ENCODE peak calls at places on chromosomes 1 and 21, in six cellular contexts. O is GM23338; B is AG04450; R is hepatocyte; V is CD8-positive, alpha-beta memory T cell; J is CD8-positive, alpha-beta T cell. A is an unnamed sample.

GRCh38 chr1:229027622-229028182 is 243.2 kb upstream of the RAB4A start:
- DNase-seq in V (no peak), J (no peak), O (peak), R (peak), B (no peak), A (no peak)

GRCh38 chr1:231626951-231627614 is 493 bp downstream of the DISC1 start:
- DNase-seq in R (peak), V (peak), J (peak), B (no peak), O (peak), A (peak)

GRCh38 chr1:32094721-32095521 is 12.9 kb upstream of the KPNA6 start:
- DNase-seq in O (no peak), V (no peak), R (peak), J (no peak), B (no peak), A (no peak)

GRCh38 chr1:81682490-81682889 is 118.2 kb upstream of the ADGRL2 start:
- DNase-seq in V (no peak), O (peak), B (no peak), J (no peak), R (no peak), A (no peak)

GRCh38 chr1:219189021-219189824 is 15.5 kb downstream of the LYPLAL1 start:
- DNase-seq in J (no peak), O (no peak), R (no peak), B (peak), V (no peak), A (no peak)

GRCh38 chr1:60679524-60679923 is 402.8 kb upstream of the NFIA start:
- DNase-seq in V (no peak), J (no peak), R (no peak), O (peak), B (no peak), A (no peak)

GRCh38 chr1:225998560-225999226 is 450 bp downstream of the SDE2 start:
- DNase-seq in O (no peak), J (no peak), B (no peak), R (peak), V (no peak), A (no peak)

GRCh38 chr1:46180082-46180616 is 3.9 kb upstream of the P3R3URF start:
- DNase-seq in R (peak), V (peak), B (no peak), O (peak), J (no peak), A (no peak)

GRCh38 chr1:241976264-241976663 is 18.7 kb downstream of the BECN2 start:
- DNase-seq in O (no peak), J (no peak), R (no peak), V (no peak), B (no peak), A (no peak)

GRCh38 chr1:235749755-235750300 is 100.2 kb upstream of the GNG4 start:
- DNase-seq in J (no peak), V (no peak), O (no peak), B (no peak), R (peak), A (no peak)

GRCh38 chr21:36892201-36892600 is 74.3 kb downstream of the HLCS start:
- DNase-seq in O (no peak), V (no peak), B (no peak), R (no peak), J (no peak), A (no peak)

GRCh38 chr1:226438007-226438406 is 30.1 kb upstream of the PARP1 start:
- DNase-seq in B (no peak), O (peak), R (no peak), V (no peak), J (no peak), A (no peak)

GRCh38 chr1:10489291-10490055 is 14.7 kb downstream of the PEX14 start:
- DNase-seq in O (no peak), R (no peak), V (no peak), J (no peak), B (no peak), A (no peak)

GRCh38 chr1:64092851-64093371 is 110.5 kb upstream of the UBE2U start:
- DNase-seq in V (no peak), J (no peak), R (no peak), O (no peak), B (no peak), A (no peak)

GRCh38 chr1:81838600-81839218 is 38.0 kb downstream of the ADGRL2 start:
- DNase-seq in B (no peak), O (no peak), R (no peak), J (no peak), V (no peak), A (no peak)

GRCh38 chr1:32967863-32968571 is 3.4 kb upstream of the RNF19B start:
- DNase-seq in O (no peak), B (no peak), J (no peak), R (no peak), V (no peak), A (no peak)

GRCh38 chr1:243596441-243597183 is 253.4 kb downstream of the AKT3 start:
- DNase-seq in O (no peak), J (no peak), V (peak), R (no peak), B (peak), A (no peak)

GRCh38 chr1:231317306-231318014 is 20.2 kb downstream of the EXOC8 start:
- DNase-seq in J (no peak), B (no peak), V (no peak), R (no peak), O (peak), A (no peak)

GRCh38 chr1:197774691-197775281 is 494 bp downstream of the DENND1B start:
- DNase-seq in O (peak), R (peak), B (no peak), J (peak), V (peak), A (peak)

GRCh38 chr1:58783090-58783992 is 506 bp downstream of the JUN start:
- DNase-seq in R (peak), J (peak), V (peak), B (no peak), O (peak), A (peak)

GRCh38 chr21:16535100-16535418 is 805.3 kb downstream of the USP25 start:
- DNase-seq in J (no peak), V (no peak), R (no peak), B (peak), O (no peak), A (no peak)

GRCh38 chr21:14318598-14318997 is 64.3 kb downstream of the HSPA13 start:
- DNase-seq in B (no peak), O (no peak), J (no peak), R (no peak), V (no peak), A (no peak)

GRCh38 chr21:16678479-16678878 is 834.4 kb upstream of the CXADR start:
- DNase-seq in V (no peak), J (no peak), O (no peak), R (no peak), B (no peak), A (no peak)

GRCh38 chr1:42211224-42211623 is 46.7 kb upstream of the GUCA2A start:
- DNase-seq in V (no peak), R (no peak), O (no peak), J (no peak), B (no peak), A (no peak)

GRCh38 chr1:25813071-25813733 is 6.6 kb upstream of the MTFR1L start:
- DNase-seq in V (no peak), R (no peak), B (no peak), J (no peak), O (no peak), A (no peak)

GRCh38 chr1:159991513-159991912 is 37.5 kb upstream of the SLAMF9 start:
- DNase-seq in R (peak), B (no peak), J (no peak), O (peak), V (no peak), A (no peak)

GRCh38 chr1:162663086-162663485 is 30.8 kb downstream of the DDR2 start:
- DNase-seq in R (no peak), B (no peak), V (no peak), J (no peak), O (no peak), A (no peak)

GRCh38 chr1:232149302-232150201 is 480.4 kb downstream of the SIPA1L2 start:
- DNase-seq in J (no peak), R (no peak), B (peak), O (no peak), V (no peak), A (no peak)

GRCh38 chr1:46809904-46810303 is 11.1 kb downstream of the CYP4B1 start:
- DNase-seq in B (no peak), R (no peak), J (no peak), V (no peak), O (no peak), A (no peak)

GRCh38 chr1:109171646-109172045 is 42.1 kb upstream of the SARS1 start:
- DNase-seq in R (no peak), B (no peak), J (no peak), O (no peak), V (no peak), A (no peak)

GRCh38 chr1:93635614-93636543 is 45.8 kb downstream of the BCAR3 start:
- DNase-seq in V (no peak), J (no peak), O (peak), R (no peak), B (no peak), A (no peak)

GRCh38 chr1:94988356-94988755 is 61.4 kb upstream of the CNN3 start:
- DNase-seq in O (no peak), R (no peak), V (no peak), J (no peak), B (no peak), A (no peak)

GRCh38 chr1:2627746-2628145 is 5.1 kb downstream of the MMEL1 start:
- DNase-seq in R (no peak), B (no peak), J (no peak), V (no peak), O (no peak), A (no peak)

GRCh38 chr1:152959273-152959672 is 11.2 kb upstream of the SPRR4 start:
- DNase-seq in J (no peak), B (no peak), V (no peak), R (no peak), O (no peak), A (no peak)

GRCh38 chr1:19606817-19607706 is 37.0 kb upstream of the NBL1 start:
- DNase-seq in V (peak), R (no peak), O (no peak), J (peak), B (no peak), A (peak)

GRCh38 chr21:24445517-24445916 is 1161.8 kb downstream of the MRPL39 start:
- DNase-seq in B (no peak), V (no peak), R (no peak), J (no peak), O (no peak), A (no peak)
- H3K27ac ChIP-seq in B (no peak), V (no peak), R (no peak), J (no peak), O (no peak), A (no peak)

DNA sequence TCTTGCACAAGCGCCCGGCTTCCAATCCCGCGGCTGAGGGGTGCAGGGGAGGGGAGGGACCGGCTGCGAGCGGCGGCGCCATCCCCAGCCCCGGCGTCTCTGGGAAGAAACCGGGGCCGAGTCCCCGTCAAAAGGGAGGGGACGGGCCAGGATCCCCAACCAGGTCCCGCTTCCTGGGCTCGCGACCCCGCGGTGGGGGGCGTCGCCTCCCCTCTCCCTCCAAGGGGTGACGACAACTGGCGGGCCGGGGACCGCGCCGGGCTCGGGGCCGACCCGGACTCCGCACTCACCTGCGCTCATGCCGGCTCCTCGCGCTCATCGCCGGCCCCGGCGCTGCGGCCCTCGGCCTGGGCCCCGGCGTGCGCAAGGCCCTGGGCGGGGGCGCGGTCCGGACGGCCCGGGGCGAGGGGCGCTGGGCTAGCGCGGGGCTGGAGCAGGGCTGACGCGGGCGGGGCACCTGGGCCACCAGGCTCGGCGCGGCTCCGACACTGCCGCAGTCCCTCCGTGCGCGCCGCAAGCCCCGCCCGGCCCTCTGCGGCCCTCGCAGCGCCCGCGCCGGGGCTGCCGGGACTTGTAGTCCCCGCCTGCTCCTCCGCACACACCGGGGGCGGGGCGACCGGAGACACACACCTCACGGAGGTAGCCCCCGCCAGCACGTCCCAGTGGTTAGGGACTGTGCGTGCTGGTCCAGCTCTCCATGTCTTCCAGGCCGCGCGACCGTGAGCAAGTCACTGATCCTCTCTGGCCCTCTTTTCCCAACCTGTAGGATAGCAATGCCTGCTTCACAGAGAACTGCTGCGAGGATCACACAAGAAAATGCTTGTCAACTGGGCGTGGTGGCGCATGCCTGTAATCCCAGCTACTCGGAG is at the start of gene ATP13A2:
- DNase-seq in R (peak), V (peak), B (no peak), J (peak), O (peak), A (peak)
- H3K27ac ChIP-seq in R (no peak), V (peak), B (no peak), J (peak), O (peak), A (peak)

DNA sequence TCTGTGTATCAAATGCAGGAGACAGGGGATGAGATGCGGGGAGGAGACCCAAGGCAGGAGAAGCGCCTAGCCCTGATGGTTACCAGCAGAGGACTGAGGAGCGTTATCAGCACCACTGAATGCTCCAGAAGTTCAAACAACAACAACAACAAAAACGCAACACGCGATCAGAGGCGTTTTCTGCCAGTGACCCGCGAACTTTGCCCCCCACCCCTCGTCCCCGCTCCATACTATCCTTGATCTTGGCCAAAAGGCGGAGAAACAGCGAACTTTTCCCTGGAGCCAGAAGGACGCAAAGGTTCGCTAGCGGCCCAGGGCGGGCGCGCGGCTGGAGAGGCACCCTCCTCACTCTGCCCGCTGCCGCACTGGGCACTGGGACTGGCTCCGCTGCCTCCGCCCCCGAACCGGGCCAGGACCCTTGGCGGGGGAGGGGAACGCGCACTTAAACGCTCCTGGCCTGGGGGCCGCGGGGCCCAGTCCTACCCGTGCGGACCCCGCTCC is 699 bp downstream of the ECHDC2 start:
- DNase-seq in V (no peak), B (no peak), J (no peak), R (peak), O (peak), A (no peak)
- H3K27ac ChIP-seq in V (peak), B (no peak), J (peak), R (peak), O (no peak), A (peak)

GRCh38 chr1:52917591-52917990 is 3.9 kb downstream of the ECHDC2 start:
- DNase-seq in J (no peak), B (no peak), O (no peak), V (no peak), R (no peak), A (no peak)
- H3K27ac ChIP-seq in J (no peak), B (no peak), O (no peak), V (no peak), R (no peak), A (no peak)

A was measured in naive thymus-derived CD4-positive, alpha-beta T cell.